ENCODE peak calls at places on chromosomes 11 and 22, in four cellular contexts. A, I, K and E are unnamed samples.

GRCh38 chr11:75816561-75817239 is 1.7 kb downstream of the UVRAG start:
- DNase-seq in A (no peak), I (no peak), K (no peak), E (no peak)

GRCh38 chr22:49672013-49672516 is 155.6 kb downstream of the BRD1 start:
- DNase-seq in A (no peak), I (no peak), K (no peak), E (no peak)

GRCh38 chr11:90414221-90414620 is 191.4 kb upstream of the CHORDC1 start:
- DNase-seq in A (no peak), I (no peak), K (no peak), E (no peak)

GRCh38 chr22:27745154-27745553 is 56.4 kb downstream of the MN1 start:
- DNase-seq in A (no peak), I (no peak), K (no peak), E (no peak)

GRCh38 chr11:122107045-122107444 is 9.0 kb downstream of the BLID start:
- DNase-seq in A (no peak), I (no peak), K (no peak), E (no peak)

GRCh38 chr11:123560001-123560400 is 94.4 kb downstream of the SCN3B start:
- DNase-seq in A (no peak), I (no peak), K (no peak), E (no peak)

GRCh38 chr11:57680552-57680874 is 12.6 kb downstream of the ZDHHC5 start:
- DNase-seq in A (no peak), I (no peak), K (no peak), E (no peak)

GRCh38 chr22:23509571-23510302 is 70.4 kb downstream of the IGLL1 start:
- DNase-seq in A (no peak), I (no peak), K (no peak), E (no peak)

GRCh38 chr11:100151944-100152343 is 535.1 kb upstream of the ARHGAP42 start:
- DNase-seq in A (no peak), I (no peak), K (peak), E (no peak)

GRCh38 chr11:36376315-36376887 is 80.3 kb downstream of the PRR5L start:
- DNase-seq in A (no peak), I (no peak), K (peak), E (peak)

GRCh38 chr11:113141010-113141409 is 173.4 kb upstream of the TTC12 start:
- DNase-seq in A (no peak), I (no peak), K (no peak), E (no peak)

GRCh38 chr11:125443767-125444311 is 52.2 kb downstream of the FEZ1 start:
- DNase-seq in A (no peak), I (no peak), K (no peak), E (no peak)

GRCh38 chr11:95788921-95789505 is 569 bp downstream of the FAM76B start:
- DNase-seq in A (no peak), I (peak), K (peak), E (peak)

GRCh38 chr11:121557348-121557747 is 104.6 kb upstream of the SORL1-AS1 start:
- DNase-seq in A (no peak), I (no peak), K (no peak), E (no peak)

GRCh38 chr11:47943721-47944554 is 36.4 kb upstream of the PTPRJ start:
- DNase-seq in A (no peak), I (no peak), K (peak), E (no peak)

GRCh38 chr11:3837793-3838192 is 3.0 kb downstream of the RHOG start:
- DNase-seq in A (no peak), I (no peak), K (no peak), E (peak)

GRCh38 chr11:68673291-68673930 is 10.9 kb upstream of the GAL start:
- DNase-seq in A (no peak), I (no peak), K (no peak), E (no peak)

GRCh38 chr11:27084407-27084985 is 43.9 kb downstream of the BBOX1 start:
- DNase-seq in A (no peak), I (no peak), K (no peak), E (no peak)

GRCh38 chr11:68454767-68455166 is 5.8 kb upstream of the PPP6R3 start:
- DNase-seq in A (no peak), I (no peak), K (no peak), E (no peak)

GRCh38 chr11:67411785-67412152 is 3.7 kb upstream of the CARNS1 start:
- DNase-seq in A (no peak), I (no peak), K (no peak), E (no peak)

GRCh38 chr11:2782769-2783168 is 83.0 kb upstream of the KCNQ1OT1 start:
- DNase-seq in A (no peak), I (no peak), K (no peak), E (no peak)

GRCh38 chr22:46673677-46674236 is 53.6 kb downstream of the GRAMD4 start:
- DNase-seq in A (no peak), I (no peak), K (no peak), E (no peak)

GRCh38 chr11:125728969-125729368 is 17.1 kb upstream of the PATE1 start:
- DNase-seq in A (no peak), I (no peak), K (no peak), E (no peak)

GRCh38 chr22:32764330-32765116 is 37.0 kb upstream of the TIMP3 start:
- DNase-seq in A (no peak), I (no peak), K (peak), E (no peak)

GRCh38 chr11:72331761-72332160 is 87.8 kb upstream of the PHOX2A start:
- DNase-seq in A (no peak), I (no peak), K (no peak), E (no peak)

GRCh38 chr11:72330131-72330727 is 86.3 kb upstream of the PHOX2A start:
- DNase-seq in A (no peak), I (no peak), K (no peak), E (no peak)

GRCh38 chr11:72333657-72334056 is 89.7 kb upstream of the PHOX2A start:
- DNase-seq in A (no peak), I (no peak), K (peak), E (peak)

GRCh38 chr11:72326151-72326842 is 82.3 kb upstream of the PHOX2A start:
- DNase-seq in A (no peak), I (no peak), K (peak), E (no peak)

DNA sequence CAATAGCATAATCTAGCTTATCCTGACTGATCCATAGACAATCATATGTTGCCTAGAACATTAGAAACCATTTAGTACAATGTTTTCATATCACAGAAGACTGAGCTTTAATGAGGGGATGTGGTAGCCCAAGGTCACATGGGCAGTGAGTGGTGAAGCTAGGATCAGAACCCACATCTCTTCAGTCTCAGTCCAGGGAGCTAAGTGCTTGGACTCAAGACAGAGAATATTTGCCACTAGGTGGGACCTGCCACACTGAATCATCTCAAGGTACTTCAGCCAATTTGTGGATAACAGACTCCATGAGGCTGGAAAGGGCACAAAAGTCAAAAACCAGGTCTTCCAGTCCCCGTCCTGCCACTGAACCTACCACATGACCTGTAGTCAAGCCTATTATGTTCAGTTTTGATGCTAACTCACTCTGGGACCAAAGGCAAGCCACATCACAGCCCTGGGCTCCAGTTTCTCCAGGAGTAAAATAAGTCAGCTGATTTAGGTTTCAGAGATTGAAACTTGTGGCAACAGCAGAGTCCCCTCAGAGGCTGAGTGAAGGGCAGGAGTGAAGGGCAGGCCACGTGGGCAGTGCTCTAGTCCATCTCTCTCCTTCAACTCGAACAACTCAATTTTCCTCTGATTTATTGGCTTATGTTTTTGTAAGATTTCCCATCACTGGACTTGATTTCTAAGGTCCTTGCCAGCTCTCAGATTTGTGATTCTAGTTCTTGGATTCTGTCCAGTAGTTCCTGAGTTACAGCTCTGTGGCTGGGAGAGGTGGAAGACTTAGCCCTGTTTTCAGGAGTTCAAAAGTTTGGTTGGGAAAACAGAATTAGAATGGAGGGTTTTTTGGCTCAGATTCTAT is 84.6 kb upstream of the PHOX2A start:
- DNase-seq in A (no peak), I (no peak), K (peak), E (no peak)
- TF ChIP-seq CTCF in A (no peak), I (no peak), K (no peak), E (no peak)

DNA sequence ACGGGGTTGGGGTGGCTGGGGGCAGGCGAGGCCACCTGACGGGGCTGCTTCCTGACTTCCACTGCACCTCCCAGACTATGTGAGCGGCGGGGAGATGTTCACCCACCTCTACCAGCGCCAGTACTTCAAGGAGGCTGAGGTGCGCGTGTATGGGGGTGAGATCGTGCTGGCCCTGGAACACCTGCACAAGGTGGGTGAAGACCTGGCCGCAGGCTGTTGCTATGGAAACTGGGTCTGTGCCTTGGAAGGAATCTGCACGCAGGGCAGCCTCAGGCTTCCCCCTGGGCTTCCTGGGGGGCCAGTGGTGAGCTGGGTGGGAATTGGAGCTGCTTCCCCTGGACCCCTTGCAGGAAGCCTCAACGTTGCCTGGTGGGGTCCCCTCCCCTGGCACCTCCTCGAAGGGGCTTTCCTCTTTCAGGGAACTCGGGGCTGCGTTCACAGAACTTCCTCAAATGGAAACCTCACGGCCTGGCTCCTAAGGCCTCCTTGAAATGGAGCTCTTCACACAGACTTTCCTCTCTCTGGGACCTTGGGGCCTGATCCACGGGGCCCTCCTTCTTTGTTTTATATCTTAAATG is 1.5 kb downstream of the RPS6KA4 start:
- DNase-seq in A (no peak), I (no peak), K (no peak), E (no peak)
- TF ChIP-seq CTCF in A (no peak), I (no peak), K (no peak), E (no peak)

GRCh38 chr11:61955031-61955415 is 4.9 kb downstream of the BEST1 start:
- DNase-seq in A (no peak), I (no peak), K (peak), E (peak)
- TF ChIP-seq CTCF in A (peak), I (no peak), K (no peak), E (no peak)

GRCh38 chr11:20671856-20672546 is 2.6 kb downstream of the NELL1 start:
- DNase-seq in A (no peak), I (no peak), K (peak), E (no peak)

GRCh38 chr11:20670932-20671403 is 1.6 kb downstream of the NELL1 start:
- DNase-seq in A (no peak), I (no peak), K (no peak), E (peak)

GRCh38 chr11:20668844-20669832 is at the start of gene NELL1:
- DNase-seq in A (no peak), I (no peak), K (no peak), E (peak)

GRCh38 chr11:20669833-20670684 is 673 bp downstream of the NELL1 start:
- DNase-seq in A (no peak), I (no peak), K (no peak), E (peak)

DNA sequence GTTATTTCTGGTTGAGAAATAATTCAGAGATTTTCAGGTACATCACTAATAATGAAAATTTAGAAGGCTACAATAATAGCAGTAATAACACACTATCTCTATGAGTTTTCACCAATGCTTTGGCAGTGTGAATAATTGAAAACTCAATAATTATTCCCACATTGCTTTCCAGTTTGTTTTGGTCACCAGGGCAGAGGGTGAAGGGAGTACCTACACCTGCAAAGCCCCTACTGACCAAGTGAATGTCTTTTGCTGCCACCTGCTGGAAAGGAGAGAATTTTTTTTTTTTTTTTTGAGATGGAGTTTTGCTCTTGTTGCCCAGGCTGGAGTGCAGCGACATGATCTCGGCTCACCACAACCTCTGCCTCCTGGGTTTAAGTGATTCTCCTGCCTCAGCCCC is 3.2 kb downstream of the NELL1 start:
- DNase-seq in A (no peak), I (no peak), K (peak), E (no peak)
- TF ChIP-seq CTCF in A (no peak), I (peak), K (peak), E (peak)

GRCh38 chr11:19560156-19560555 is 152.5 kb upstream of the NAV2 start:
- DNase-seq in A (no peak), I (no peak), K (no peak), E (no peak)
- TF ChIP-seq CTCF in A (no peak), I (no peak), K (no peak), E (no peak)

GRCh38 chr22:19961201-19961580 is 19.6 kb upstream of the TXNRD2 start:
- DNase-seq in A (no peak), I (no peak), K (no peak), E (no peak)
- TF ChIP-seq CTCF in A (no peak), I (no peak), K (no peak), E (no peak)

DNA sequence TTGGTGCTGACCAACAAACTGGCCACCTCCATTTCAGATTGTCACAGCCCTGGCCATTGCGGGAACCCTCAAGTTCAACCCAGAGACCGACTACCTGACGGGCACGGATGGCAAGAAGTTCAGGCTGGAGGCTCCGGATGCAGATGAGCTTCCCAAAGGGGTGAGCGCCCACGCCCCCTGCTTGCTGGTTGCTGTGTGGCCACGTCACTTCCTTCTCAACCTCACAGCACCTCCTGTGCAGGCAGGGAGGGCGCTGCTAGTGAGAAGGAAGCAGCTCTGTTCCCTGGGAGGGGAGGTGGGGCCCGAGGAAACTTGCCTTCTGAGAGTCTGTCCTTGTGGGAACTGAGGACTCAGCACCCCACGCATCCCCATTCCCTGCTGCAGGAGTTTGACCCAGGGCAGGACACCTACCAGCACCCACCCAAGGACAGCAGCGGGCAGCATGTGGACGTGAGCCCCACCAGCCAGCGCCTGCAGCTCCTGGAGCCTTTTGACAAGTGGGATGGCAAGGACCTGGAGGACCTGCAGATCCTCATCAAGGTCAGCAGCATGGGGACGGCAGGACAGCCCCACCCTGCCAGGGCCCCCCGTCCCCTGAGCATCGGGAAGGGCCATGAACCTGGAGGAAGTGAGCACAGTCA is 19.3 kb downstream of the POLR3H start:
- DNase-seq in A (no peak), I (no peak), K (no peak), E (no peak)
- TF ChIP-seq CTCF in A (no peak), I (no peak), K (no peak), E (no peak)

GRCh38 chr22:39616051-39616450 is 45.5 kb downstream of the CACNA1I start:
- DNase-seq in A (no peak), I (no peak), K (no peak), E (no peak)

GRCh38 chr22:39612811-39613548 is 42.4 kb downstream of the CACNA1I start:
- DNase-seq in A (no peak), I (no peak), K (no peak), E (no peak)

GRCh38 chr22:39616781-39617180 is 46.2 kb downstream of the CACNA1I start:
- DNase-seq in A (no peak), I (no peak), K (no peak), E (no peak)

GRCh38 chr22:39613549-39613921 is 43.0 kb downstream of the CACNA1I start:
- DNase-seq in A (no peak), I (no peak), K (no peak), E (no peak)

DNA sequence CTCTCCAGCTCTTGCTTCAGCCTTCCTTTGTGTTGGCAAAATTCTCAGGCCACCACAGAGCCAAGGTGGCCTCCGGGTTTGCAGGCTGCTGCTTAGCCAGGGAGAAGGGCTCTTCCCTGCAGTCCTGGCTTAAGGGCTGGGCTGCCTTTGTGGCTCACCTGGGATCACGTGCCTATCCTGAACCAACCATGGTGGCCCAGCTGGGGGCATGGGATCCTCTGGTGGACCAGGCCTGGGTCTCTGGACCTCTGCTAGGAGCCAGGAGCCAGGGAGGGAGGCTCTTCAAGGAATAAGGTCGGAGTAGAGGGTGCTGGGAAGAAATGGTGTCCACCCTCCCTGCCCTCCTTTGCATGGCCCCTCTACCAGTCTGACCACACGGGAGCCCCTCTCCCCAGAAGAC is 43.9 kb downstream of the CACNA1I start:
- DNase-seq in A (no peak), I (no peak), K (no peak), E (no peak)
- TF ChIP-seq CTCF in A (no peak), I (no peak), K (no peak), E (no peak)